ENCODE peak calls at places on chromosomes 12 and 14, in six cellular contexts. F, W, Y, B, K and G are unnamed samples.

GRCh38 chr14:64738306-64738879 is 34.2 kb downstream of the PLEKHG3 start:
- DNase-seq in Y (no peak), B (no peak), F (no peak), K (no peak), W (no peak), G (no peak)

GRCh38 chr14:99879401-99880295 is 86.4 kb downstream of the EML1 start:
- DNase-seq in K (peak; percentile 88), B (peak; percentile 49), Y (no peak), F (no peak), W (no peak), G (peak; percentile 80)

GRCh38 chr14:22012452-22012851 is 338.8 kb upstream of the OR4E1 start:
- DNase-seq in F (no peak), W (no peak), K (no peak), Y (no peak), B (no peak), G (no peak)

GRCh38 chr12:80517655-80518054 is 73.6 kb downstream of the PTPRQ start:
- DNase-seq in B (no peak), F (no peak), Y (no peak), W (no peak), K (no peak), G (no peak)

GRCh38 chr12:52372216-52373154 is 5.2 kb upstream of the KRT85 start:
- DNase-seq in F (peak; percentile 70), K (peak; percentile 81), Y (peak; percentile 68), W (peak; percentile 84), B (peak; percentile 78), G (peak; percentile 86)

GRCh38 chr14:62745496-62745895 is 299.8 kb downstream of the KCNH5 start:
- DNase-seq in B (peak; percentile 10), W (no peak), Y (no peak), K (peak; percentile 12), F (no peak), G (no peak)

GRCh38 chr12:31218203-31219025 is 107.5 kb downstream of the SINHCAF start:
- DNase-seq in W (no peak), B (no peak), F (no peak), Y (no peak), K (no peak), G (peak; percentile 33)

GRCh38 chr14:105817971-105818711 is 291.8 kb downstream of the TMEM121 start:
- DNase-seq in F (no peak), Y (no peak), K (no peak), B (no peak), W (no peak), G (no peak)

GRCh38 chr12:119713551-119714031 is 45.7 kb downstream of the PRKAB1 start:
- DNase-seq in W (no peak), K (no peak), F (no peak), Y (no peak), B (no peak), G (no peak)

GRCh38 chr14:70064111-70064885 is 124.5 kb downstream of the SLC8A3 start:
- DNase-seq in B (no peak), F (peak; percentile 53), Y (no peak), K (peak; percentile 8), W (no peak), G (no peak)

GRCh38 chr12:72134934-72135333 is 137.2 kb upstream of the TRHDE start:
- DNase-seq in K (no peak), B (no peak), F (no peak), Y (no peak), W (no peak), G (no peak)

GRCh38 chr12:74033531-74033930 is 504.1 kb upstream of the ATXN7L3B start:
- DNase-seq in F (no peak), Y (no peak), B (no peak), K (no peak), W (no peak), G (peak; percentile 21)

GRCh38 chr12:118044075-118044474 is 16.9 kb downstream of the WSB2 start:
- DNase-seq in K (no peak), B (peak; percentile 16), W (no peak), F (no peak), Y (no peak), G (no peak)

GRCh38 chr14:31190220-31190605 is 17.4 kb downstream of the HECTD1 start:
- DNase-seq in Y (no peak), W (no peak), B (no peak), K (no peak), F (no peak), G (no peak)

GRCh38 chr12:64160718-64161060 is 61.4 kb downstream of the KICS2 start:
- DNase-seq in K (peak; percentile 73), Y (no peak), W (no peak), F (peak; percentile 19), B (no peak), G (no peak)

GRCh38 chr12:27973487-27973890 is 956 bp upstream of the PTHLH start:
- DNase-seq in Y (no peak), F (no peak), B (peak; percentile 44), W (no peak), K (peak; percentile 69), G (peak; percentile 42)

GRCh38 chr14:90354551-90355298 is 23.0 kb upstream of the NRDE2 start:
- DNase-seq in Y (no peak), F (no peak), W (no peak), B (no peak), K (no peak), G (no peak)

GRCh38 chr14:75363570-75364227 is 64.1 kb upstream of the JDP2 start:
- DNase-seq in W (no peak), Y (no peak), B (no peak), F (no peak), K (no peak), G (no peak)

GRCh38 chr12:9687228-9687627 is 17.7 kb downstream of the CLEC2D start:
- DNase-seq in W (no peak), B (no peak), K (peak; percentile 49), Y (no peak), F (no peak), G (peak; percentile 75)

GRCh38 chr14:30751646-30752416 is 122.5 kb upstream of the COCH start:
- DNase-seq in B (no peak), K (no peak), F (peak; percentile 83), Y (no peak), W (no peak), G (peak; percentile 58)

GRCh38 chr14:68146812-68147211 is 327.2 kb downstream of the RAD51B start:
- DNase-seq in F (peak; percentile 30), B (peak; percentile 93), K (peak; percentile 96), Y (no peak), W (no peak), G (peak; percentile 78)

GRCh38 chr14:34211732-34212131 is 250.3 kb downstream of the SPTSSA start:
- DNase-seq in B (peak; percentile 11), F (no peak), W (no peak), K (no peak), Y (no peak), G (no peak)

GRCh38 chr12:13211191-13211858 is 14.8 kb downstream of the EMP1 start:
- DNase-seq in W (no peak), Y (no peak), F (no peak), K (peak; percentile 34), B (peak; percentile 55), G (no peak)

GRCh38 chr12:57868870-57869609 is 22.5 kb upstream of the CTDSP2 start:
- DNase-seq in K (no peak), B (no peak), Y (no peak), F (no peak), W (peak; percentile 64), G (no peak)

GRCh38 chr12:120225852-120226640 is 25.1 kb upstream of the RPLP0 start:
- DNase-seq in W (no peak), K (no peak), F (no peak), Y (no peak), B (no peak), G (no peak)

GRCh38 chr12:56645201-56645716 is 525 bp downstream of the ATP5F1B start:
- DNase-seq in F (no peak), Y (no peak), K (no peak), W (no peak), B (peak; percentile 22), G (peak; percentile 34)

GRCh38 chr14:99246536-99247083 is 25.4 kb downstream of the BCL11B start:
- DNase-seq in K (no peak), B (no peak), W (peak; percentile 70), Y (no peak), F (no peak), G (peak; percentile 82)

DNA sequence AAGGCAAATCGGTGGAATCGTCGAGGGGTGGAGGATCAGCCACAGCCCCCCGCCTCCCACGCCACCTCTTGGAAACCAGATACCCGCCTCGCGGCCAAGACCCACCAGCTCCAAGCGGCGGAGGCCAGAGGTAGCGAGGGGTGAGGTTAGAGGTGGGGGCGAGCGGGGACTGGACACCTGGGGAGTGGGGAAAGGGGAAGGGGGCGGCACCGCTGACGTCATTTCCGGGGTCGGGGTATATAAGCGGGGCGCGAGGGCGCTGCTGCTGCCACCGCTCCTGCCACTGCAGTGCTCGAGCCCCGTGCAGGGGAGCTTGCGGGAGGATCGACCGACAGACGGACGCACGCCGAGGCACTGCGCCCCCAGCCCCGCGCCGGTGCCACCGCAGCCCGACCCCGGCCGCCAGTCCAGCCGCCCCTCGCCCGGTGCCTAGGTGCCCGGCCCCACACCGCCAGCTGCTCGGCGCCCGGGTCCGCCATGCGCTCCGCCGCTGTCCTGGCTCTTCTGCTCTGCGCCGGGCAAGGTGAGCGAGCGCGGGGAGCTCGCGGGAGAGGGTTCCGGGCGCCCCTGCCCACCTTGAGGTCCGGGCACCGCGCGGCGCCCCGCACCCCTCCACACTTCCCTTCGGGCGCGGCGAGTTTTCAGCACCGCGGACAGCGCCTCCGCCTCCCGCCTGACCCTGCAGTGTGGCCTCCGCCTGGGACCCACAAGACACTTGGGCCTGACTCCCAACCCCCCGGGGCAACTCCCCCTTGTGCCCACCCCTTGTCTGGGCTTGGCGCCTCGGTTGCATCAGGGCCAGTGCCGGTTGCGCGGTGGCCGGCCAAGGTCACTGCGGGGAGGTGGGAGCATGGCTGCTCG is at the start of gene CHGA:
- DNase-seq in Y (peak; percentile 82), K (peak; percentile 20), W (peak; percentile 94), B (peak; percentile 44), F (peak; percentile 7), G (peak; percentile 78)
- H3K4me3 ChIP-seq in Y (peak within 1 kb of the TSS; percentile 50), K (no peak within 1 kb of the TSS), W (peak within 1 kb of the TSS; percentile 36), B (no peak within 1 kb of the TSS), F (peak within 1 kb of the TSS; percentile 68), G (peak within 1 kb of the TSS; percentile 39)

GRCh38 chr12:20314325-20314724 is 54.0 kb upstream of the PDE3A start:
- DNase-seq in F (no peak), K (peak; percentile 21), W (no peak), B (peak; percentile 10), Y (no peak), G (no peak)
- H4K8ac ChIP-seq in F (no peak overlapping the region), K (no peak overlapping the region), W (no peak overlapping the region), B (no peak overlapping the region), Y (no peak overlapping the region), G (no peak overlapping the region)

DNA sequence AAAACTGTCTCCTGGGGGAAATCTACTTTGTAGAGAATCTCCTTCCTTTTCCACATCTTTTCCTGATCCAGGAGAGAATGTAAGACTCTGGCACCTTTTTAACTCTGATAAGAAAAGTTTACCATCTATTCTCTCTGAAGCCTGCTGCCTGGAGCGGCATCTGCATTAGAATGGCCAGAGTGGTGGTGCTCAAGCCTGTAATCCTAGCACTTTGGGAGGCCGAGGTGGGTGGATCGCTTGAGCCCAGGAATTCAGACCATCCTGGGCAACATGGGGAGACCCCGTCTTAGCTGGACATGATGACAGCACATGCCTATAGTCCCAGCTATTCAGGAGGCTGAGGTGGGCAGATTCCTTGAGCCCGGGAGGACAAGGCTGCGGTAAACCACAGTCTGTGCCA is 1.4 kb upstream of the CHFR start:
- DNase-seq in W (peak; percentile 57), Y (no peak), F (no peak), K (no peak), B (no peak), G (peak; percentile 77)
- H3K4me3 ChIP-seq in W (peak overlapping the region; percentile 97), Y (peak overlapping the region; percentile 58), F (no peak overlapping the region), K (no peak overlapping the region), B (peak overlapping the region; percentile 98), G (no peak overlapping the region)

GRCh38 chr12:4355150-4355842 is 24.2 kb downstream of the FGF23 start:
- DNase-seq in B (peak; percentile 6), W (no peak), Y (no peak), F (no peak), K (no peak), G (no peak)

GRCh38 chr12:4353785-4354208 is 25.7 kb downstream of the FGF23 start:
- DNase-seq in F (peak; percentile 9), K (no peak), B (no peak), W (no peak), Y (no peak), G (peak; percentile 29)

GRCh38 chr12:4355843-4356327 is 23.6 kb downstream of the FGF23 start:
- DNase-seq in F (peak; percentile 47), Y (peak; percentile 36), W (peak; percentile 99), K (peak; percentile 8), B (peak; percentile 9), G (peak; percentile 92)
- H4K8ac ChIP-seq in F (peak overlapping the region; percentile 16), Y (peak overlapping the region; percentile 94), W (peak overlapping the region; percentile 17), K (no peak overlapping the region), B (peak overlapping the region; percentile 38), G (no peak overlapping the region)